ENCODE peak calls at places on chromosomes 7 and 10, in seven cellular contexts. R is PC-9, O is cardiac muscle cell, H is DND-41, T is colonic mucosa, I is fibroblast of lung, X is BE2C. F is an unnamed sample.

GRCh38 chr7:49635800-49636199 is 137.6 kb upstream of the VWC2 start:
- DNase-seq in R (no peak), O (no peak), H (no peak), T (no peak), I (no peak), X (peak), F (no peak)

GRCh38 chr7:135161669-135162068 is 8.8 kb downstream of the CYREN start:
- DNase-seq in R (no peak), O (no peak), H (no peak), T (no peak), I (no peak), X (no peak), F (no peak)

GRCh38 chr7:97128736-97129135 is 11.2 kb downstream of the SDHAF3 start:
- DNase-seq in R (no peak), O (no peak), H (no peak), T (no peak), I (no peak), X (no peak), F (no peak)

GRCh38 chr10:4498763-4499251 is 327.2 kb upstream of the AKR1E2 start:
- DNase-seq in R (no peak), O (peak), H (no peak), T (no peak), I (peak), X (no peak), F (no peak)

GRCh38 chr7:129845178-129845971 is 107.4 kb downstream of the UBE2H start:
- DNase-seq in R (peak), O (no peak), H (no peak), T (no peak), I (peak), X (no peak), F (no peak)

GRCh38 chr10:75498866-75499265 is 67.4 kb downstream of the LRMDA start:
- DNase-seq in R (no peak), O (no peak), H (no peak), T (no peak), I (no peak), X (no peak), F (no peak)

GRCh38 chr7:151109094-151110048 is 23.1 kb downstream of the AGAP3 start:
- DNase-seq in R (no peak), O (no peak), H (no peak), T (no peak), I (peak), X (no peak), F (no peak)

GRCh38 chr10:44909910-44910309 is 1.2 kb upstream of the TMEM72 start:
- DNase-seq in R (no peak), O (no peak), H (no peak), T (no peak), I (no peak), X (no peak), F (no peak)

GRCh38 chr7:137564677-137565076 is 221.1 kb upstream of the PTN start:
- DNase-seq in R (no peak), O (no peak), H (no peak), T (no peak), I (no peak), X (no peak), F (no peak)

GRCh38 chr10:51524041-51524440 is 175.4 kb downstream of the CSTF2T start:
- DNase-seq in R (no peak), O (no peak), H (no peak), T (no peak), I (peak), X (no peak), F (no peak)

GRCh38 chr10:12434277-12434676 is 84.9 kb downstream of the CAMK1D start:
- DNase-seq in R (no peak), O (no peak), H (no peak), T (no peak), I (no peak), X (no peak), F (no peak)

GRCh38 chr10:79189853-79190435 is 121.2 kb downstream of the ZMIZ1 start:
- DNase-seq in R (no peak), O (no peak), H (no peak), T (no peak), I (no peak), X (peak), F (no peak)
- H3K4me3 ChIP-seq in R (no peak), O (no peak), H (no peak), T (no peak), I (no peak), X (no peak), F (no peak)

GRCh38 chr7:85972504-85973141 is 671.1 kb upstream of the GRM3 start:
- DNase-seq in R (no peak), O (no peak), H (no peak), T (no peak), I (no peak), X (peak), F (peak)
- H3K4me3 ChIP-seq in R (no peak), O (no peak), H (no peak), T (no peak), I (no peak), X (no peak), F (no peak)

DNA sequence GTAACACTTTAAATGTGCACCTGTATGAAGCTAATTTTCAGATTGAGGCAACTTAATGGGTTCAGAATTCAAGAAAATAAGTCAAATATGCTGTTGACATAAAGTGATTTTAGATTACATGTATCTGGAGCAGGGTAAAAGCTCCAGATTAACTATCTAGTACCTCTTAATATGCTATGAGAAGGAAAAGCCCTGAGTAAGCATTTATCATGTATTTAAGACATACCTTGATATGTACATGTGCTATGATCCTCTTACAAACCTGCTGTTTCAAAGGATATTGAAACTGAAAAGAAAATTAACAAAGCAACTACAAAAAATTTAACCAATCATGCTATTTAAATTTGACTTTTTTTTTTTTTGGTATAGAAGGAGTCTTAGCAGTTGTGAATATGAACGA is 4.5 kb downstream of the SPAG6 start:
- DNase-seq in R (no peak), O (no peak), H (no peak), T (no peak), I (no peak), X (no peak), F (no peak)
- H3K4me3 ChIP-seq in R (no peak), O (no peak), H (no peak), T (no peak), I (no peak), X (no peak), F (no peak)

DNA sequence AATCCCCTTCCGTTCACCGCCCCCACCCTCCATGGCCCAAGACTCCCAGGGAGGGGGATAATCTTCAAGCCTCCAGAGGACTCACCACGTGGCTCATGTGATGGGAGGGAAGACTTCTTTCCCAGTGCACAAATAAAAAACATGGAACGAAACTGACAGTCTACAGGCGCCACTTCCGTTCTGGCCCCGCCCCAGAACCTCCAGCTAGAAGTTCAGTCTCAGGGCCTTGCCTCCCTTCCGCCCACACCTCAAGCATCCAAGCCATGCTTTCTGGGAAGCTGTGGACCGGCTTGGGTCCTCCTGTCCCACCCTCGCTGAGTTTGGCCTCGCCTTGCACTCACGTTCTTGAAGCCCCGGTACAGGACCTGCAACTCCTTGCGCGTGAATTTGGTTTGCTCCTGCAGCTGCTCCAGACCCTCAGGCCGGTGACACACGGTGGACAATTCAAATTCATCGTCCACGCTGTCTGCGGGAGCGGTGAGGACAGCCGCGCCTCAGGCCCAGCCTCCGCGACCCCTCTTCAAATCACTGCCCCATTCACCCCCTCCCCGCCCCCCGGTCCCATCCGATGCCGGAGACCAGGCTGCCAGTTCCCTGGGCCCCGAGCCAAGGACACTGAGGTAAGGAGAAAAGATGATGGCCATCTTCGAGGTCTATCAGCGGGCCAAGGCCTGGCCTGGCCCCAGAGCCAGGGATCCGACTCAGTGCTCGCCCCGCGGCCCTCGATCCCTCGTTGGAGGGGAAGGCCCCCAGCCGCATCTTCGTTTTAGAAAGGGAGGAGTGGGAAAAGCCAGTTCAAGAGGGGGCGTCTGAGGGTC is 10.7 kb upstream of the OGA start:
- DNase-seq in R (no peak), O (no peak), H (no peak), T (peak), I (no peak), X (no peak), F (no peak)
- H3K4me3 ChIP-seq in R (no peak), O (peak), H (no peak), T (no peak), I (no peak), X (no peak), F (no peak)

DNA sequence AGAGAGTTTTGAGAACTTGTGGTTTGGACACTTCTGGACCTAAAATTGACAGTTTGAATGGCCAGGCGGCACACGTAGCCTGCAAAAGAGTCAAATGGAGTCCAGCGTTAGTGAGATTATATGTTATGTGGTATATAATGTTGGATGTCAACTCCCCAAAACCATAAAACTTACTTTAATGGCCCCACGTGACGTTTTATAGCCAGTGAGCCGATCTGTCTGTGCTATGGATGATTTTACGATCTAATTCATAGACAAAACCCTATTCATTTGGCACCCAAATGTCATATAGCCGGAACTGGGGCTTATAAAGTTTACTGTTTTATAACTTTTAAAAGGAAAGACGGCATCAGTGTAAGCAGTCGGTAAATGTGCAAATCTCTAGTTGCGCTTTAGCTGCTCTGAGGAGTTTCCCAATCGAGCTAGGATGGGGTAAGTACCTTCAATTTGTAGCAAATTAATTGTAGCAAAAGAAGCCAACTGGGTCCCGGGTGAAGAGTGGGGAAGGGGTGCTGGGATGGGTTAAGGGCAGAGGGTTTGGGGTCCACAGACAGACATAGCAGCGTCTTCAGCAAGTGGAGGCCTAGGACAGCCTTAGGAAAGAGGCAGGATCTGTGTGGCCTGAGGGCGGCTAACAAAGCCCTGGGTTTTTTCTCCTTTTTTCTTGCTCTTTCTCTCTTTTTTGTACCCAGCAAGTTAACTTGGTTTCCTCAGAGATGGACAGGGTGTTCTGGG is 3.2 kb downstream of the HOXA5 start:
- DNase-seq in R (no peak), O (no peak), H (no peak), T (peak), I (no peak), X (no peak), F (no peak)
- H3K4me3 ChIP-seq in R (no peak), O (no peak), H (no peak), T (peak), I (peak), X (no peak), F (no peak)

GRCh38 chr7:74027683-74028320 is at the start of gene ELN:
- DNase-seq in R (no peak), O (no peak), H (no peak), T (peak), I (peak), X (peak), F (no peak)
- H3K4me3 ChIP-seq in R (no peak), O (no peak), H (no peak), T (peak), I (no peak), X (peak), F (no peak)

F was measured in CD8-positive, alpha-beta memory T cell.